ENCODE peak calls at places on chromosomes 6 and 20, in nine cellular contexts. J is IMR-90; Q is SJSA1; K is HL-60; Z is neuronal stem cell; W is CD4-positive, CD25-positive, alpha-beta regulatory T cell; X is AG10803; H is effector memory CD4-positive, alpha-beta T cell; D is tibial nerve. I is an unnamed sample.

GRCh38 chr6:137791281-137792159 is 75.5 kb upstream of the TNFAIP3 start:
- DNase-seq in J (no peak), Z (no peak), Q (no peak), W (no peak), H (no peak), X (no peak), D (no peak), K (no peak), I (no peak)

GRCh38 chr20:21361266-21361665 is 36.1 kb downstream of the NKX2-4 start:
- DNase-seq in W (no peak), Q (no peak), Z (no peak), H (no peak), K (no peak), X (no peak), J (peak; percentile 80), D (no peak), I (no peak)

GRCh38 chr6:64815718-64816117 is 891.3 kb downstream of the EYS start:
- DNase-seq in H (no peak), D (no peak), X (no peak), W (no peak), Q (no peak), K (no peak), J (no peak), Z (no peak), I (no peak)

GRCh38 chr6:156697224-156697623 is 80.0 kb upstream of the ARID1B start:
- DNase-seq in X (no peak), Q (no peak), H (no peak), Z (no peak), D (no peak), K (no peak), W (no peak), J (no peak), I (no peak)

GRCh38 chr6:126002755-126003390 is 16.5 kb downstream of the TRMT11 start:
- DNase-seq in K (no peak), J (no peak), W (no peak), Z (no peak), Q (no peak), D (no peak), X (no peak), H (no peak), I (no peak)

GRCh38 chr6:29752451-29753308 is 29.4 kb downstream of the HLA-F start:
- DNase-seq in Q (peak; percentile 91), K (peak; percentile 31), D (peak; percentile 90), W (peak; percentile 74), Z (peak; percentile 81), H (peak; percentile 77), J (peak; percentile 84), X (peak; percentile 88), I (peak; percentile 95)

GRCh38 chr20:19211661-19212523 is 550 bp upstream of the SLC24A3 start:
- DNase-seq in X (no peak), D (no peak), K (no peak), Q (no peak), W (no peak), H (no peak), Z (peak; percentile 36), J (no peak), I (peak; percentile 79)

GRCh38 chr6:43947860-43948259 is 177.8 kb downstream of the VEGFA start:
- DNase-seq in W (no peak), Q (no peak), X (no peak), H (no peak), J (no peak), K (no peak), Z (no peak), D (no peak), I (no peak)

GRCh38 chr6:75563032-75563431 is 38.6 kb upstream of the SENP6 start:
- DNase-seq in X (peak; percentile 45), W (no peak), K (no peak), J (peak; percentile 47), Q (no peak), H (no peak), D (no peak), Z (no peak), I (peak; percentile 55)

GRCh38 chr6:126724821-126725220 is 384.9 kb downstream of the CENPW start:
- DNase-seq in H (no peak), Q (no peak), W (no peak), X (no peak), K (no peak), Z (no peak), D (no peak), J (no peak), I (no peak)

GRCh38 chr6:17220511-17220910 is 60.6 kb upstream of the RBM24 start:
- DNase-seq in K (no peak), X (no peak), H (no peak), D (no peak), Z (no peak), Q (no peak), W (no peak), J (no peak), I (no peak)

GRCh38 chr6:166466178-166467122 is 83.7 kb upstream of the MPC1 start:
- DNase-seq in Q (no peak), J (peak; percentile 89), X (peak; percentile 94), D (no peak), W (no peak), Z (no peak), K (no peak), H (no peak), I (no peak)

GRCh38 chr6:138909511-138909910 is 78.5 kb downstream of the REPS1 start:
- DNase-seq in W (no peak), K (no peak), Z (no peak), D (no peak), H (no peak), X (no peak), J (no peak), Q (no peak), I (no peak)

GRCh38 chr6:142802124-142802523 is 142.9 kb downstream of the HIVEP2 start:
- DNase-seq in W (no peak), H (no peak), D (no peak), Z (no peak), Q (peak; percentile 86), J (peak; percentile 99), X (peak; percentile 99), K (no peak), I (no peak)

GRCh38 chr6:54195637-54196036 is 84.4 kb downstream of the MLIP start:
- DNase-seq in D (no peak), W (no peak), K (no peak), X (no peak), Z (no peak), J (no peak), Q (no peak), H (no peak), I (no peak)

GRCh38 chr20:33031531-33031930 is at the start of gene BPIFB6:
- DNase-seq in Z (no peak), H (no peak), W (no peak), D (no peak), J (no peak), Q (no peak), X (no peak), K (no peak), I (no peak)

GRCh38 chr20:42915081-42915480 is 274.6 kb downstream of the PTPRT start:
- DNase-seq in Q (no peak), D (no peak), X (no peak), H (no peak), Z (no peak), J (no peak), W (no peak), K (no peak), I (no peak)

GRCh38 chr20:49865559-49865958 is 49.8 kb downstream of the SPATA2 start:
- DNase-seq in Q (peak; percentile 87), D (no peak), X (peak; percentile 86), Z (no peak), H (no peak), W (no peak), J (peak; percentile 24), K (no peak), I (no peak)

GRCh38 chr6:34284563-34285545 is 36.0 kb upstream of the SMIM29 start:
- DNase-seq in H (no peak), W (no peak), Z (no peak), Q (no peak), X (peak; percentile 90), D (peak; percentile 41), K (peak; percentile 75), J (peak; percentile 73), I (no peak)

GRCh38 chr6:169957351-169957963 is 206.0 kb downstream of the ERMARD start:
- DNase-seq in Z (no peak), W (no peak), J (no peak), H (no peak), X (no peak), K (no peak), D (no peak), Q (peak; percentile 28), I (peak; percentile 34)

GRCh38 chr6:159174263-159174974 is 5.2 kb downstream of the FNDC1 start:
- DNase-seq in X (peak; percentile 77), Q (peak; percentile 85), K (peak; percentile 18), Z (peak; percentile 71), J (peak; percentile 63), D (peak; percentile 61), W (peak; percentile 35), H (peak; percentile 41), I (peak; percentile 89)
- H3K4me3 ChIP-seq in X (no peak overlapping the region), Q (no peak overlapping the region), K (no peak overlapping the region), Z (no peak overlapping the region), J (no peak overlapping the region), D (no peak overlapping the region), W (peak overlapping the region; percentile 53), H (no peak overlapping the region), I (no peak overlapping the region)

DNA sequence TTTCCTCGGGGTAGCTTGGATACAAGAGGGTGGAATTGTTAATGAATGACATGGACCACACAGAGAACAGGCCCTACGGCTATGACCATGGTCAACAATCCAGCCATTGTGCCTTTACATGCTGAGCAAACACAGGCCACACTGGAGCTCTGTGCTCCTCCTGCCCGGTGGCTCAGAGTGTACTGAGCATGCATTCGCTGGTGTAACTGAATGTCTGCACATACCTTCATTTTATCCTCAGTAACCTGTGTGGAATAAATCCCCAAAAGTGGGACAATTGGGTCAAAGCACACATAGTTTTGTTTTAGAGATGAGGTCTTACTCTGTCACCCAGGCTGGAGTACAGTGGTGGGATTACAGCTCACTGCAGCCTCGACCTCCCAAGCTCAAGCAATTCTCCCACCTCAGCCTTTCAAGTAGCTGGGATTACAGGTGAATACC is 32.8 kb downstream of the LRP11 start:
- DNase-seq in H (no peak), J (no peak), X (no peak), Q (peak; percentile 77), W (no peak), Z (no peak), K (no peak), D (no peak), I (no peak)
- H3K4me3 ChIP-seq in H (no peak overlapping the region), J (no peak overlapping the region), X (no peak overlapping the region), Q (peak overlapping the region; percentile 22), W (no peak overlapping the region), Z (no peak overlapping the region), K (no peak overlapping the region), D (peak overlapping the region; percentile 25), I (no peak overlapping the region)

GRCh38 chr6:89817481-89817880 is 2.1 kb downstream of the MDN1 start:
- DNase-seq in H (no peak), Q (no peak), W (no peak), K (no peak), Z (no peak), X (no peak), D (no peak), J (no peak), I (peak; percentile 71)
- H3K4me3 ChIP-seq in H (no peak overlapping the region), Q (no peak overlapping the region), W (peak overlapping the region; percentile 53), K (peak overlapping the region; percentile 92), Z (no peak overlapping the region), X (no peak overlapping the region), D (no peak overlapping the region), J (no peak overlapping the region), I (peak overlapping the region; percentile 99)

DNA sequence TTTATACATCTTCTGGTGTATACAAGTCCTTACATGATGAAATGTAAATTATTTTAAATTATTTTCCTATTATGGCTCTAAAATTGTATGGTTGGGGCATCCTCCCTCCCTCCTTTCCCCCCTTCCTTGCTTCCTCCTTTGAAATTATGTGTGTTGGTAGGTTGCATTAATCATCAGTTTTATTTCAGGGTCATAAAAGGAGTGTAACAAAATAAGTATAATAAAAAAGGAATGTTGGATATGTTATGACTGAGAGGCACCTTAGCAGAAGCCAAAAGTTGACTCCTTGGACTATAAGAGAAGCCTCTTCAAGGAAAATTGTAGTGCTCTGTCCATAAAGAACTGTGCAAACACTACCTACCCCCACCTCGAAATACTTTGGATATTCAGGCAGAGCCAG is 46.6 kb upstream of the PTPRK start:
- DNase-seq in H (no peak), W (no peak), Z (no peak), J (no peak), X (peak; percentile 49), K (no peak), Q (no peak), D (no peak), I (no peak)
- H3K4me3 ChIP-seq in H (no peak overlapping the region), W (no peak overlapping the region), Z (no peak overlapping the region), J (no peak overlapping the region), X (no peak overlapping the region), K (no peak overlapping the region), Q (no peak overlapping the region), D (no peak overlapping the region), I (no peak overlapping the region)